ENCODE peak calls at places on chromosomes 4 and X, in four cellular contexts. One of them, this sample, is unnamed.

GRCh38 chr4:25770844-25771243 is 91.9 kb downstream of the SEL1L3 start:
- DNase-seq in KBM-7: no peak
- DNase-seq in K562: no peak
- DNase-seq in GM20000: no peak
- DNase-seq in this sample: no peak

GRCh38 chr4:16812041-16812440 is 86.4 kb downstream of the LDB2 start:
- DNase-seq in KBM-7: no peak
- DNase-seq in K562: no peak
- DNase-seq in GM20000: no peak
- DNase-seq in this sample: no peak

GRCh38 chrX:107448625-107449468 is 605 bp upstream of the FRMPD3 start:
- DNase-seq in KBM-7: peak; percentile 34
- DNase-seq in K562: no peak
- DNase-seq in GM20000: no peak
- DNase-seq in this sample: no peak

GRCh38 chr4:856468-856901 is 30.6 kb upstream of the CPLX1 start:
- DNase-seq in KBM-7: no peak
- DNase-seq in K562: no peak
- DNase-seq in GM20000: no peak
- DNase-seq in this sample: peak; percentile 31

GRCh38 chr4:41718907-41719306 is 29.6 kb downstream of the PHOX2B start:
- DNase-seq in KBM-7: no peak
- DNase-seq in K562: no peak
- DNase-seq in GM20000: no peak
- DNase-seq in this sample: no peak

GRCh38 chrX:154371771-154372300 is 2.6 kb downstream of the FLNA start:
- DNase-seq in KBM-7: no peak
- DNase-seq in K562: no peak
- DNase-seq in GM20000: no peak
- DNase-seq in this sample: no peak

GRCh38 chr4:7073526-7074390 is 5.9 kb upstream of the GRPEL1 start:
- DNase-seq in KBM-7: peak; percentile 56
- DNase-seq in K562: peak; percentile 84
- DNase-seq in GM20000: peak; percentile 61
- DNase-seq in this sample: peak; percentile 75

GRCh38 chrX:139113682-139114081 is 402.2 kb upstream of the FGF13 start:
- DNase-seq in KBM-7: peak; percentile 50
- DNase-seq in K562: no peak
- DNase-seq in GM20000: no peak
- DNase-seq in this sample: peak; percentile 9

GRCh38 chrX:45238489-45238888 is 37.8 kb upstream of the DIPK2B start:
- DNase-seq in KBM-7: no peak
- DNase-seq in K562: no peak
- DNase-seq in GM20000: no peak
- DNase-seq in this sample: no peak

GRCh38 chr4:173227753-173228152 is 59.1 kb downstream of the GALNT7 start:
- DNase-seq in KBM-7: no peak
- DNase-seq in K562: no peak
- DNase-seq in GM20000: no peak
- DNase-seq in this sample: peak; percentile 14

GRCh38 chrX:41734530-41734929 is 10.5 kb downstream of the GPR82 start:
- DNase-seq in KBM-7: peak; percentile 63
- DNase-seq in K562: no peak
- DNase-seq in GM20000: no peak
- DNase-seq in this sample: peak; percentile 59